ENCODE peak calls at places on chromosomes 1 and 21, in eight cellular contexts. I is fibroblast of the aortic adventitia, V is neural crest cell, N is WERI-Rb-1, D is nephron progenitor cell, Z is fibroblast of lung, X is lower lobe of right lung, U is AG10803. S is an unnamed sample.

GRCh38 chr1:193140254-193140653 is 18.4 kb downstream of the CDC73 start:
- DNase-seq in I (no peak), V (no peak), N (no peak), D (no peak), Z (no peak), X (no peak), U (no peak), S (no peak)

GRCh38 chr1:109137959-109138757 is 24.2 kb downstream of the ELAPOR1 start:
- DNase-seq in I (no peak), V (no peak), N (no peak), D (no peak), Z (no peak), X (no peak), U (no peak), S (no peak)

GRCh38 chr1:112881742-112882127 is 74.3 kb downstream of the SLC16A1 start:
- DNase-seq in I (peak), V (no peak), N (peak), D (no peak), Z (peak), X (no peak), U (no peak), S (no peak)

GRCh38 chr1:154497026-154497806 is 4.8 kb upstream of the TDRD10 start:
- DNase-seq in I (no peak), V (peak), N (no peak), D (peak), Z (no peak), X (peak), U (no peak), S (no peak)

GRCh38 chr1:200653022-200653462 is 16.7 kb downstream of the DDX59 start:
- DNase-seq in I (no peak), V (no peak), N (no peak), D (no peak), Z (no peak), X (no peak), U (no peak), S (no peak)

GRCh38 chr1:231039161-231040018 is 664 bp downstream of the FAM89A start:
- DNase-seq in I (peak), V (peak), N (peak), D (peak), Z (peak), X (peak), U (peak), S (peak)

GRCh38 chr1:77282187-77282865 is 507 bp downstream of the AK5 start:
- DNase-seq in I (peak), V (peak), N (peak), D (peak), Z (peak), X (peak), U (peak), S (peak)

GRCh38 chr1:211591980-211592493 is 13.1 kb upstream of the SLC30A1 start:
- DNase-seq in I (peak), V (no peak), N (no peak), D (no peak), Z (peak), X (no peak), U (peak), S (no peak)

GRCh38 chr21:44889625-44890337 is 16.3 kb upstream of the PTTG1IP start:
- DNase-seq in I (no peak), V (no peak), N (no peak), D (no peak), Z (no peak), X (peak), U (no peak), S (no peak)

GRCh38 chr1:54609301-54609921 is 13.9 kb downstream of the FAM151A start:
- DNase-seq in I (no peak), V (no peak), N (no peak), D (no peak), Z (no peak), X (no peak), U (no peak), S (no peak)

GRCh38 chr1:184272178-184272866 is 114.5 kb upstream of the C1orf21 start:
- DNase-seq in I (peak), V (no peak), N (no peak), D (no peak), Z (peak), X (no peak), U (no peak), S (no peak)

GRCh38 chr1:61055110-61055614 is 27.2 kb upstream of the NFIA start:
- DNase-seq in I (peak), V (no peak), N (no peak), D (no peak), Z (no peak), X (no peak), U (no peak), S (no peak)

GRCh38 chr21:33947451-33948095 is 32.0 kb upstream of the ATP5PO start:
- DNase-seq in I (peak), V (no peak), N (no peak), D (peak), Z (peak), X (peak), U (peak), S (peak)

GRCh38 chr1:84353665-84354064 is 44.6 kb upstream of the DNASE2B start:
- DNase-seq in I (peak), V (no peak), N (no peak), D (no peak), Z (peak), X (no peak), U (no peak), S (no peak)

GRCh38 chr21:25997788-25998611 is 172.6 kb downstream of the APP start:
- DNase-seq in I (no peak), V (no peak), N (peak), D (no peak), Z (no peak), X (no peak), U (no peak), S (no peak)

GRCh38 chr1:101203812-101204540 is 32.8 kb upstream of the S1PR1 start:
- DNase-seq in I (peak), V (no peak), N (peak), D (no peak), Z (peak), X (no peak), U (peak), S (no peak)

GRCh38 chr1:61332196-61332753 is 249.9 kb downstream of the NFIA start:
- DNase-seq in I (no peak), V (no peak), N (no peak), D (no peak), Z (no peak), X (no peak), U (no peak), S (no peak)

GRCh38 chr1:225996946-225997545 is 2.1 kb downstream of the SDE2 start:
- DNase-seq in I (peak), V (no peak), N (no peak), D (no peak), Z (peak), X (no peak), U (no peak), S (no peak)

GRCh38 chr1:156821801-156822200 is 5.2 kb upstream of the SH2D2A start:
- DNase-seq in I (peak), V (no peak), N (no peak), D (no peak), Z (peak), X (no peak), U (peak), S (no peak)

GRCh38 chr1:244796719-244797406 is 38.6 kb upstream of the COX20 start:
- DNase-seq in I (peak), V (peak), N (peak), D (peak), Z (peak), X (no peak), U (peak), S (no peak)

GRCh38 chr1:221435510-221435909 is 306.4 kb downstream of the DUSP10 start:
- DNase-seq in I (peak), V (no peak), N (no peak), D (no peak), Z (peak), X (no peak), U (peak), S (no peak)

GRCh38 chr1:43554444-43554992 is 23.8 kb downstream of the PTPRF start:
- DNase-seq in I (peak), V (no peak), N (peak), D (no peak), Z (peak), X (no peak), U (peak), S (no peak)

GRCh38 chr1:241250465-241250864 is 106.5 kb downstream of the RGS7 start:
- DNase-seq in I (no peak), V (no peak), N (no peak), D (no peak), Z (no peak), X (no peak), U (no peak), S (no peak)

GRCh38 chr1:16906873-16907272 is 11.1 kb downstream of the RNU1-2 start:
- DNase-seq in I (no peak), V (no peak), N (no peak), D (no peak), Z (no peak), X (no peak), U (no peak), S (no peak)

GRCh38 chr1:19385869-19386591 is 73.9 kb downstream of the SLC66A1 start:
- DNase-seq in I (peak), V (no peak), N (no peak), D (no peak), Z (peak), X (peak), U (peak), S (no peak)

GRCh38 chr1:25562101-25562927 is 18.9 kb downstream of the LDLRAP1 start:
- DNase-seq in I (no peak), V (no peak), N (no peak), D (no peak), Z (no peak), X (no peak), U (no peak), S (no peak)

GRCh38 chr21:46295177-46295711 is 9.1 kb downstream of the YBEY start:
- DNase-seq in I (no peak), V (no peak), N (peak), D (no peak), Z (peak), X (no peak), U (peak), S (no peak)

GRCh38 chr1:172883844-172884243 is 166.9 kb downstream of the TNFSF18 start:
- DNase-seq in I (no peak), V (no peak), N (no peak), D (no peak), Z (peak), X (no peak), U (no peak), S (no peak)

GRCh38 chr1:237672748-237673147 is 218.0 kb downstream of the ZP4 start:
- DNase-seq in I (no peak), V (no peak), N (peak), D (no peak), Z (no peak), X (no peak), U (no peak), S (no peak)

GRCh38 chr1:172238969-172239368 is 181.5 kb upstream of the C1orf105 start:
- DNase-seq in I (no peak), V (no peak), N (no peak), D (no peak), Z (no peak), X (no peak), U (no peak), S (no peak)

GRCh38 chr1:226991920-226992319 is 51.8 kb downstream of the COQ8A start:
- DNase-seq in I (no peak), V (no peak), N (no peak), D (no peak), Z (no peak), X (no peak), U (no peak), S (no peak)

DNA sequence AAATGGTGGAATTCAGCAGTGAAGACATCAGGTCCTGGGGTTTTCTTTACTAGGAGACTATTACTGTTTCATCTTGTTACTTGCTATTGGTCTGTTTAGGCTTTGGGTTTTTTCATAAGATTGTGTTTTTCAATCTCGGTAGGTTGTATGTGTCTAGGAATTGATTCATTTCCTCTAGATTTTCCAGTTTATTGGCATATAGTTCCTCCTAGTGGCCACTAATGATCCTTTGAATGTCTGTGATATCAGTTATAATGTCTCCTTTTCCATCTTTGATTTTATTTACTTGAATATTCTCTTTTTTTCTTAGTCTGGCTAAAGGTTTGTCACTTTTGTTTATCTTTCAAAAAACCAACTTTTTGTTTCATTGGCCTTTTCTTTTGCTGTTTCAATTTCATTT is 233.0 kb downstream of the RWDD3 start:
- DNase-seq in I (no peak), V (no peak), N (no peak), D (no peak), Z (no peak), X (no peak), U (no peak), S (no peak)
- TF ChIP-seq CTCF in I (peak), V (peak), N (peak), D (no peak), Z (no peak), X (no peak), U (no peak), S (no peak)

DNA sequence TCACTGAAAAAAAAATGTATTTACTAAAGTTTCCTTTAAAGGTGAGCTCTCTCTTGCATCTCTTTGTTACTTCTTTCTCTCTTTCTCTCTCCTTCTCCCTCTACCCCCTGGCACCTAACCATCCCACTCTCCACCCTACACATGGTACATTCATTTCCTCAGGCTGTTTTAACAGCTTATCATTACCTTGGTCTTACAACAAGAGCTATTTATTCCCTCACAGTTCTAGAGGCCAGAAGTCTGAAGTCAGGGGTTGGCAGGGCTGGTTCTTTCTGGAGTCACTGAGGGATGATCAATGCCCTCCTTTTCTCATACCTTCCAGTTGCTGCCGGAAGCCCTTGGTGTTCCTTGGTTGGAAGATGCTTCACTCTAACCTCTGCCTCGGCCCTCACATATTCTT is 91.1 kb upstream of the DSCAM start:
- DNase-seq in I (no peak), V (no peak), N (no peak), D (no peak), Z (no peak), X (no peak), U (no peak), S (no peak)
- TF ChIP-seq CTCF in I (no peak), V (no peak), N (no peak), D (no peak), Z (no peak), X (no peak), U (no peak), S (no peak)

GRCh38 chr1:185719021-185719420 is 15.2 kb upstream of the HMCN1 start:
- DNase-seq in I (peak), V (no peak), N (peak), D (peak), Z (peak), X (no peak), U (peak), S (no peak)
- TF ChIP-seq CTCF in I (peak), V (peak), N (peak), D (no peak), Z (peak), X (no peak), U (peak), S (peak)

GRCh38 chr1:10324627-10325026 is 74.2 kb upstream of the PGD start:
- DNase-seq in I (no peak), V (no peak), N (no peak), D (no peak), Z (no peak), X (no peak), U (no peak), S (no peak)
- TF ChIP-seq CTCF in I (no peak), V (no peak), N (no peak), D (no peak), Z (no peak), X (no peak), U (no peak), S (no peak)

DNA sequence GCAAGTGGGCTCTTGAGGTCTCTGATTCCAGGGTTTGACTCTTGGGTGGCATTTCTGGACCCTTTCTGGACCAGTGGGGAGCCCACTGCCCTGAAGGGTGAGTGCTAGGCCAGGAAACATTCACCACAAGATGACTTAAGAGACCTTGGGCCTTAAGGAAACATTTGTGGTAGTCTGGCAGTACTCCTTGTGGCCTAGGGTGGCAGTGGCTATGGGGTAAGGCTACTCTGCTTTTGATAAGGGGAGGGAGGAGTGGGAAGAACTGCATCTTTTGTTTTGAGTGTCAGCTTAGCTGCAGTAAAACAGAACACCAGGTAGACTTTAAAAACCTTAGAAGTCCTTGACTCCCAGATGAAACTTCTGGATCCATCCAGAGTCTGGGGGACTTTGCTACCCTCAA is 529.3 kb upstream of the LRRC7 start:
- DNase-seq in I (no peak), V (no peak), N (no peak), D (no peak), Z (no peak), X (no peak), U (no peak), S (no peak)
- TF ChIP-seq CTCF in I (no peak), V (no peak), N (no peak), D (no peak), Z (no peak), X (no peak), U (no peak), S (no peak)

GRCh38 chr1:187384504-187384903 is 555.8 kb downstream of the PLA2G4A start:
- DNase-seq in I (no peak), V (no peak), N (no peak), D (no peak), Z (no peak), X (no peak), U (no peak), S (no peak)

GRCh38 chr1:187383366-187383765 is 554.6 kb downstream of the PLA2G4A start:
- DNase-seq in I (no peak), V (no peak), N (no peak), D (no peak), Z (no peak), X (no peak), U (no peak), S (no peak)
- TF ChIP-seq CTCF in I (no peak), V (no peak), N (peak), D (peak), Z (no peak), X (no peak), U (no peak), S (no peak)

GRCh38 chr1:107243461-107243860 is 102.6 kb downstream of the NTNG1 start:
- DNase-seq in I (no peak), V (no peak), N (no peak), D (no peak), Z (no peak), X (no peak), U (no peak), S (no peak)
- TF ChIP-seq CTCF in I (no peak), V (no peak), N (no peak), D (no peak), Z (no peak), X (no peak), U (no peak), S (no peak)

GRCh38 chr1:6396998-6397397 is 3.4 kb upstream of the ACOT7 start:
- DNase-seq in I (no peak), V (no peak), N (peak), D (no peak), Z (no peak), X (no peak), U (no peak), S (no peak)
- TF ChIP-seq CTCF in I (no peak), V (no peak), N (peak), D (no peak), Z (no peak), X (no peak), U (no peak), S (peak)

DNA sequence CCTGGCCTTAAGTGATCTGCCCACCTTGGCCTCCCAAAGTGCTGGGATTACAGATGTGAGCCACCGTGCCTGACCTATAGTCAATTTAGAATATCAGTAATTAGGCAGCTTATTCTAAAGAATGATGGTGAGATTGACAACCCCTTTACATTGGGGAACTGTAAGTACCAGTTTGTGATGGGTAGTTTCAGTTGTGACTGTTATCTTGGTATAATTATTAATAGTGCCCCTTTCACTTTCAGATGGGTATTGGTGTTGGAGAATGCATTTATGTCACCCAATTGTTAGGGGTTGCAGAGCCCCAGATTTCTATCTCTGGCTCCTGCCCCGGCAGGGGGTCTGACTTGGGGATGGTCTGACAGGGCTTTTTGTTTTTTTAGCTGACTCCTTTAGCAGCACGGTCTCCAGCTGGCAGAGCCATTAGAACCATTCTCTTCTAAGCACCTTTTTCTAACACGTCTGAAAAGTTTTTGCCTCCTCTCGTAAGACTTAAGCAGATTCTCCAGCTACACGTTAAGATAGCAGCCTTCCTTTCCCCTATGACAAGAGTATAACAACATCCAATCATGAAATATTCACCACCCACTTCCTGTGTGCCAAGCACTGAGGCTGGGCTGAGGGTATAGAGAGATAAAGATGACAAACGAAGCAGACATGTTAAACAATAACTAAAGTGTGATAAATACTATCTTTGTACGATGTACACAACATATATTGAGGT is 157.8 kb downstream of the SDCCAG8 start:
- DNase-seq in I (no peak), V (no peak), N (no peak), D (no peak), Z (no peak), X (no peak), U (no peak), S (no peak)
- TF ChIP-seq CTCF in I (no peak), V (no peak), N (no peak), D (no peak), Z (no peak), X (no peak), U (no peak), S (no peak)

GRCh38 chr21:36690637-36691538 is 8.0 kb upstream of the SIM2 start:
- DNase-seq in I (peak), V (no peak), N (no peak), D (no peak), Z (no peak), X (no peak), U (peak), S (no peak)
- TF ChIP-seq CTCF in I (no peak), V (no peak), N (no peak), D (no peak), Z (no peak), X (no peak), U (no peak), S (no peak)